ENCODE peak calls at places on chromosomes 2 and 18, in seven cellular contexts. M, Q, O, G, Z, F and K are unnamed samples.

GRCh38 chr18:23384778-23385736 is 68.0 kb upstream of the RIOK3 start:
- DNase-seq in Z (no peak), G (no peak), F (no peak), M (peak), O (no peak), Q (peak), K (no peak)

GRCh38 chr2:28469304-28469703 is 26.6 kb upstream of the PLB1 start:
- DNase-seq in Q (no peak), O (peak), F (no peak), M (no peak), G (no peak), Z (no peak), K (peak)

GRCh38 chr2:180983468-180984388 is 3.3 kb downstream of the UBE2E3 start:
- DNase-seq in F (peak), M (peak), Q (peak), Z (peak), G (peak), O (no peak), K (no peak)

GRCh38 chr2:117232305-117232704 is 582.2 kb upstream of the DDX18 start:
- DNase-seq in Q (no peak), F (no peak), O (no peak), M (no peak), Z (no peak), G (no peak), K (no peak)

GRCh38 chr2:71884303-71885042 is 263.2 kb downstream of the CYP26B1 start:
- DNase-seq in G (no peak), M (no peak), F (no peak), Z (peak), Q (no peak), O (no peak), K (no peak)

GRCh38 chr2:118697771-118698170 is 149.7 kb downstream of the EN1 start:
- DNase-seq in G (no peak), Z (no peak), O (no peak), M (no peak), Q (no peak), F (no peak), K (no peak)

GRCh38 chr2:231854616-231855125 is 68.4 kb downstream of the COPS7B start:
- DNase-seq in G (no peak), Q (no peak), Z (no peak), F (no peak), M (no peak), O (peak), K (no peak)

GRCh38 chr18:22346342-22346967 is 71.3 kb downstream of the CTAGE1 start:
- DNase-seq in Z (peak), G (peak), Q (peak), F (no peak), M (no peak), O (no peak), K (no peak)

GRCh38 chr2:143700865-143701264 is 571.6 kb downstream of the ARHGAP15 start:
- DNase-seq in Z (no peak), G (no peak), F (no peak), O (no peak), M (no peak), Q (no peak), K (no peak)

GRCh38 chr2:188142636-188143035 is 149.0 kb upstream of the GULP1 start:
- DNase-seq in G (no peak), F (no peak), Z (peak), Q (no peak), M (no peak), O (no peak), K (no peak)

GRCh38 chr18:58525928-58526424 is 102.9 kb downstream of the ALPK2 start:
- DNase-seq in O (no peak), Z (no peak), M (no peak), F (no peak), Q (no peak), G (no peak), K (no peak)

GRCh38 chr2:37837576-37838335 is 87.3 kb upstream of the RMDN2 start:
- DNase-seq in G (no peak), O (no peak), F (no peak), Q (peak), Z (no peak), M (no peak), K (peak)

GRCh38 chr18:55224086-55224625 is 264.9 kb upstream of the CCDC68 start:
- DNase-seq in G (no peak), Q (no peak), Z (no peak), F (no peak), O (no peak), M (no peak), K (no peak)

GRCh38 chr2:60708630-60709320 is 47.3 kb upstream of the PAPOLG start:
- DNase-seq in F (no peak), O (no peak), M (no peak), G (no peak), Q (no peak), Z (no peak), K (no peak)

GRCh38 chr18:2883137-2883671 is 36.4 kb downstream of the EMILIN2 start:
- DNase-seq in Z (no peak), F (no peak), G (no peak), Q (peak), M (no peak), O (peak), K (no peak)

GRCh38 chr2:119744335-119744939 is 15.3 kb upstream of the PTPN4 start:
- DNase-seq in F (peak), Q (no peak), Z (peak), M (peak), G (peak), O (no peak), K (no peak)

GRCh38 chr2:12404497-12404896 is 312.2 kb upstream of the TRIB2 start:
- DNase-seq in F (no peak), Q (no peak), G (no peak), O (no peak), M (no peak), Z (no peak), K (no peak)

GRCh38 chr18:5417342-5417741 is 121.8 kb upstream of the ZBTB14 start:
- DNase-seq in G (no peak), F (no peak), Q (no peak), Z (no peak), O (no peak), M (no peak), K (no peak)

GRCh38 chr2:63023444-63023843 is 27.2 kb upstream of the OTX1 start:
- DNase-seq in O (no peak), Z (peak), G (no peak), Q (no peak), M (peak), F (peak), K (no peak)

GRCh38 chr2:118012778-118013177 is 1.1 kb downstream of the CCDC93 start:
- DNase-seq in Z (peak), F (no peak), Q (no peak), O (no peak), G (no peak), M (no peak), K (no peak)

GRCh38 chr2:114127372-114127771 is 237.5 kb downstream of the ACTR3 start:
- DNase-seq in F (no peak), O (no peak), G (no peak), M (no peak), Q (no peak), Z (no peak), K (no peak)

GRCh38 chr18:3262234-3263171 is 570 bp downstream of the MYL12B start:
- DNase-seq in F (no peak), O (no peak), G (no peak), M (no peak), Z (peak), Q (no peak), K (no peak)

GRCh38 chr2:109188485-109188868 is 59.5 kb downstream of the SH3RF3 start:
- DNase-seq in G (no peak), O (no peak), M (no peak), Q (no peak), F (no peak), Z (no peak), K (peak)

GRCh38 chr2:135743860-135744259 is 2.2 kb downstream of the UBXN4 start:
- DNase-seq in O (no peak), F (no peak), G (no peak), Z (peak), M (peak), Q (no peak), K (no peak)
- TF ChIP-seq CTCF in O (no peak), F (no peak), G (no peak), Z (no peak), M (no peak), Q (no peak), K (no peak)

DNA sequence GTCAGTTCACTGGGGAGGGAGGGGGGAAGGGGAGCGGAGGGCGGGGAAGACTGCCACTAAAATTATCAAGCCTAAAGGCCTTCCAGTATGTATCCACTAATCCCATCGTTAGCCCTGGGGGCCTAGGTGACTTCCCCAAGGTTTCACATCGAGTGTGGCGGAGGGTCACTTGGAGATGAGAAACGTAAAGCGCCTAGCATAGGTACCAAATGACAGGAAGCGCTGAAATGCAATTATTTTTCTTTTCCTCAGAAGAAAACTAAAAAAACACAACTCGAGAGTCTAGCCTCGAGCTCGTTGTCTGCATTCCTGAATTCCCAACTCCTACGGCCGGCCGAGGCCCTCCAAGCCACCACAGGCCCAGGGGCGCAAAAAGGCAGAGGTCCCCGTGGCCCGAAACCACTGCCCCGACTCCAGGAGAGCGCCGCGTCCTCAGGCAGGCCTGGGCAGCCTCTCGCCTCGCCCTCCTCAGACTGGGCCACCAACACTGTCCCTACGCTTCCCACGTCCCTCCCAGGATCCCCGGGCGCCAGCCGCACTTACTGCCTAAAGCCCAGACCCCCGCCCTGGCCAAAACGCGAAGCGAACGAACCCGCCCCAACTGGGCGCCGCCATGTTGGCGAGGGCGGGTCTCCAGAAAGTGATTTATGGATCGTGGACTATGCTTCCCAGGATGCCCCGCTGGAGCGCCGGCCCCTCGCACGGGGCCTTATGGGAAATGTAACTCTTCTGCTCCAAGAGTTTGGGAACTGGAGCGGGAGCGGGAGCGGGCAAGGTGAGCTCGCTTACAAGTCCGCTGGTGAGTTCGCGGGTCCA is at the start of gene USP40:
- DNase-seq in G (peak), O (peak), Z (peak), F (peak), M (peak), Q (peak), K (peak)
- TF ChIP-seq POLR2A in G (peak), O (no peak), Z (peak), F (peak), M (peak), Q (peak), K (peak)

DNA sequence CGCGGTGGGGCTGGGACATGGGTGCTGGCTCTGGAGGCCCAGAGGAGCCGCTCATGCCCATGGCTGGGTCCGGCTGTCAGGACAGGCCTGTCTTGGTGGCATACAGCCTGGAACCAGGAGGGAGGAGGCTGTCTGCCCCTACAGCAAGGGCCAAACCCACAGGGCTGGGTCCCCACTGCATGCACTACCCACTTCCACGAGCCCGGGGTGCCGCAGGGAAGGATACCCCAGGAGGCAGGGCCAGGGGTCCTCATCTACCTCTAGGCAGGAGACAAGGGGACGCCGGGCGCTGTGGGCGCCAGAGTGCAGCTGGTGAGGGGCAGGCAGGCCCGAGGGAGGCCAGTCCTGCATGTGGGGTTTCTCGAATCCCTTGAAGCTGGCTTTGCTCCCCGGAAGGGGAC is 95.1 kb upstream of the GPC1 start:
- DNase-seq in O (peak), F (no peak), Z (no peak), Q (no peak), G (no peak), M (no peak), K (no peak)
- TF ChIP-seq POLR2AphosphoS5 in O (no peak), F (no peak), Z (no peak), Q (no peak), G (no peak), M (no peak), K (no peak)

GRCh38 chr2:55011741-55012574 is 38.3 kb downstream of the RTN4 start:
- DNase-seq in Q (no peak), M (peak), Z (no peak), G (no peak), O (no peak), F (no peak), K (no peak)

GRCh38 chr2:55010915-55011314 is 39.3 kb downstream of the RTN4 start:
- DNase-seq in Z (no peak), M (peak), O (no peak), Q (no peak), F (no peak), G (no peak), K (no peak)

GRCh38 chr2:55014962-55015939 is 35.0 kb downstream of the RTN4 start:
- DNase-seq in G (peak), M (peak), Z (peak), O (no peak), Q (peak), F (peak), K (peak)

GRCh38 chr2:55012648-55013484 is 37.4 kb downstream of the RTN4 start:
- DNase-seq in Z (peak), M (peak), Q (no peak), F (no peak), G (peak), O (no peak), K (no peak)

GRCh38 chr2:55013936-55014335 is 36.3 kb downstream of the RTN4 start:
- DNase-seq in O (no peak), Z (no peak), F (no peak), G (no peak), M (no peak), Q (no peak), K (no peak)
- TF ChIP-seq CTCF in O (no peak), Z (no peak), F (no peak), G (no peak), M (no peak), Q (peak), K (no peak)

DNA sequence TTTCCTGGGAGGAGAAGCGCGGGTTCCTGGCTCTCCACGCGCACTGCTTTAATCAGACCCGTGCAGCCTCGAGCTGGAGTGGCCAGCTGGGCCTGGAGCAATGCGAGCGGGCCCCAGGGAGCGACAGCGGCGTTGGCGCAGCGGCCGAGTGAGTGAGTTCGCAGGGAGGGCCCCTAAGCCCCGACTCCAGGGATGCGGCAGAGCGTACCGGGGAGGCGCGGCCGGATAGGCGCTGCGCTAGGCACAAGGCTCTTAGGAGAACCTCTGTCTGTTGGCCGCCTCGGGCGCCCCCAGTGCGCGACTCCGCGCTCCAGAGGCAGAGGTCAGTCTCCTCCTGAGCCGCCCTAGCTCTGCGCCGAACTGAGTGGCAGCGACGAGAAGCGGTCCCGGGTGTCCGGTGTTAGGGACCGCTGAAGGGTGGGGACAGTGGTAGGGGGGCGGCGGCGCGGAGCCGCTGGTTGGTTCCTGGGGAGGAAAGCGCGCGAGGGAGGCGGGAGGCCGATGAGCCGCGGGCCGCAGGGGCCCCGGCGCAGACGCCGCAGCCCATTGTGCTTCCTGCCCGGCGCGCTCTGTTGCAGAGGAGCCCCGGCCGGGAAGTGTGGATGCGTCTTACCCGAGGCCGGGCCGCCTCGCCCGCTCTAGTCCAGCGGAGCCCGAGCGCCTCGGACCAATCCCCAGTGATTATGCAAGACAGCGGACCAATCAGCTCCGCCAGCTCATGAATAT is 410 bp upstream of the DLX1 start:
- DNase-seq in M (peak), G (no peak), O (peak), F (peak), Z (peak), Q (peak), K (peak)
- TF ChIP-seq POLR2A in M (no peak), G (no peak), O (no peak), F (peak), Z (no peak), Q (no peak), K (peak)

DNA sequence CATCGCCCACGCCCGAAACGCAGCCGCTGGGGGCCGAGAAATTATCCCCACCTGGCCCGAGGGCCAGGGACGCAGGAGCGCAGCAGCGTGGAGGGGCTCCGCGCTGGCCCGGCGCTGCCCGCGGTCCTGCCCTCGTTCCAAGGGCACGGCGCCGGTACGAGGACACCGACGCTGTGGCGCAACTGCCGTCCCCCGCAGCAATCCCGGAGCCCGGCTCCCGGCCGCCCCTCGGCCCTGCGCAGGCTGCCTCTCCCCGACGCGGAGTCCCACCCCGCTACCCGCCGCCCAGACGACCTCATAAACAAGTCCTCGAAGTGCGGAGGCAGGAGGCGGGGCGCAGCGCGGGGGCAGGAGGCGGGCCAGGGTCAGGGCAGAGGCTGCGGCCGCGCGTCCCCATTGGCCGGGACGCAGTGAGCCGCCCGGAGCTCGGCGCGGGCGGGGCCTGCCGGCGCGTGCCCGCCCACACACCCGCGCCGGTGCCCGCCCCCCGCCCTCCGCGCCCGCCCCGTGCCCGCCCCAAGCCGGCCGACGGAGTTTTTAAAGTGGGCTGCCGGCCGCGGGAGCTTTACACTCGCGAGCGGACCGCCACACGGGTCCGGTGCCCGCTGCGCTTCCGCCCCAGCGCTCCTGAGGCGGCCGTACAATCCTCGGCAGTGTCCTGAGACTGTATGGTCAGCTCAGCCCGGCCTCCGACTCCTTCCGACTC is at the start of gene EPAS1:
- DNase-seq in F (no peak), O (peak), Q (peak), G (peak), M (peak), Z (peak), K (peak)
- TF ChIP-seq POLR2AphosphoS5 in F (peak), O (peak), Q (peak), G (peak), M (peak), Z (peak), K (peak)

DNA sequence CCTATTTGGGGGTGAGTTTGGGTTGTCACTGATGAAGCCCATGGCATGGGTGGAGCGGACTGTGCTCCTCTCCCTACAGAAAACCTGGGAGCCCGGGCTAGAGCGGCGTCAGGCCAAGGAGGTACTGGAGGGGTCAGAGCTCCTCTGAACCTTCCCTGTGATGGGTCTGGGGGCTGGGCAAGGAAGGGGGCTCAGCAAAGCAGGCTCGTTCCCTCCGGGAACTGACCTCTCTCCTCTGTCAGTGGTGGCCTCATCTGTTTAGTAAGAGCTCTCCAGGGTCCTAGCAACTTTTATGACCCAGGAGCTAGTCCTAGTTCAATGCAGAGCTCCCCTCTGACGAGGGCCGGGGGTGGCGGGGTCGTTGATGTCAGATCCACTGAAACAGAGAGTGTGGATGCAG is 62.4 kb upstream of the OTOF start:
- DNase-seq in M (no peak), O (peak), G (no peak), Z (no peak), Q (no peak), F (no peak), K (peak)
- TF ChIP-seq CTCF in M (no peak), O (no peak), G (no peak), Z (no peak), Q (no peak), F (no peak), K (no peak)

DNA sequence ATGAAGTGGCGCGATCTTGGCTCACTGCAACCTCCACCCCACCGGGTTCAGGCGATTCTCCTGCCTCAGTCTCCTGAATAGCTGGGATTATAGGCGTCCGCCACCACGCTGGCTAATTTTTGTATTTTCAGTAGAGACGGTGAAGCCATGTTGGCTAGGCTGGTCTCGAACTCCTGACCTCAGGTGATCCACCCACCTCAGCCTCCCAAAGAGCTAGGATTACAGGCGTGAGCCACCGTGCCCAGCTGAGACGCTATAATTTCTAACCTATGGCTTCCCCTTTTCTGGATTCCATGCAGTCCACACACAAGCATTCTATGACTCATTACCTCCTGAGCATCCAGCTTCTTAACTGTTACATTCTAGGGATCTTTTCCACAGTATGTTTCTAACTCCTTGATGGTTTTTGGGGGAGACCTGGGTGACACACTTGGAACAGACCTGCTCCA is 11.9 kb upstream of the KCMF1 start:
- DNase-seq in Z (peak), F (peak), M (no peak), Q (no peak), O (no peak), G (no peak), K (no peak)
- TF ChIP-seq POLR2A in Z (peak), F (no peak), M (no peak), Q (no peak), O (no peak), G (no peak), K (no peak)